ENCODE peak calls at places on chromosome X, in seven cellular contexts. R, G, C, H, J, Z and U are unnamed samples.

GRCh38 chrX:22249371-22249770 is 23.3 kb upstream of the CBLL2 start:
- DNase-seq in R (no peak), G (no peak), C (no peak), H (no peak), J (no peak), Z (no peak), U (no peak)

GRCh38 chrX:65034641-65035450 is 58.6 kb upstream of the ZC4H2 start:
- DNase-seq in R (peak; percentile 90), G (peak; percentile 11), C (peak; percentile 68), H (no peak), J (peak; percentile 79), Z (peak; percentile 47), U (peak; percentile 71)

GRCh38 chrX:53481093-53481492 is 46.9 kb upstream of the HSD17B10 start:
- DNase-seq in R (no peak), G (no peak), C (no peak), H (no peak), J (peak; percentile 26), Z (no peak), U (no peak)

GRCh38 chrX:108914791-108915190 is 178.4 kb upstream of the IRS4 start:
- DNase-seq in R (no peak), G (no peak), C (no peak), H (no peak), J (no peak), Z (no peak), U (no peak)

GRCh38 chrX:20143111-20143510 is 1.5 kb upstream of the EIF1AX start:
- DNase-seq in R (no peak), G (no peak), C (no peak), H (no peak), J (no peak), Z (no peak), U (no peak)

GRCh38 chrX:49237060-49237459 is 1.8 kb downstream of the CCDC22 start:
- DNase-seq in R (no peak), G (no peak), C (no peak), H (no peak), J (no peak), Z (no peak), U (no peak)

GRCh38 chrX:116417968-116418367 is 18.4 kb upstream of the SLC6A14 start:
- DNase-seq in R (no peak), G (no peak), C (no peak), H (no peak), J (no peak), Z (no peak), U (no peak)

GRCh38 chrX:131588995-131589394 is 45.1 kb downstream of the OR13H1 start:
- DNase-seq in R (no peak), G (no peak), C (no peak), H (no peak), J (no peak), Z (no peak), U (no peak)

GRCh38 chrX:118807151-118808017 is 16.2 kb upstream of the ZCCHC12 start:
- DNase-seq in R (no peak), G (peak; percentile 4), C (peak; percentile 52), H (peak; percentile 15), J (peak; percentile 35), Z (peak; percentile 15), U (peak; percentile 34)

GRCh38 chrX:108353452-108353851 is 84.8 kb downstream of the COL4A6 start:
- DNase-seq in R (no peak), G (no peak), C (no peak), H (no peak), J (no peak), Z (no peak), U (no peak)

GRCh38 chrX:115226929-115227328 is 7.0 kb downstream of the LRCH2 start:
- DNase-seq in R (no peak), G (no peak), C (peak; percentile 28), H (no peak), J (no peak), Z (peak; percentile 34), U (no peak)

GRCh38 chrX:38577738-38578137 is 16.4 kb downstream of the TSPAN7 start:
- DNase-seq in R (no peak), G (no peak), C (no peak), H (no peak), J (no peak), Z (no peak), U (no peak)

GRCh38 chrX:120287513-120288112 is 23.6 kb downstream of the TMEM255A start:
- DNase-seq in R (no peak), G (no peak), C (no peak), H (peak; percentile 39), J (no peak), Z (no peak), U (no peak)

GRCh38 chrX:35380808-35381700 is 417.1 kb upstream of the MAGEB16 start:
- DNase-seq in R (no peak), G (no peak), C (peak; percentile 20), H (peak; percentile 23), J (no peak), Z (no peak), U (no peak)

GRCh38 chrX:115112411-115112810 is 76.8 kb upstream of the RBMXL3 start:
- DNase-seq in R (no peak), G (no peak), C (peak; percentile 8), H (no peak), J (no peak), Z (no peak), U (no peak)

GRCh38 chrX:40015693-40016092 is 82.1 kb downstream of the BCOR start:
- DNase-seq in R (no peak), G (no peak), C (no peak), H (no peak), J (no peak), Z (no peak), U (no peak)

GRCh38 chrX:45852884-45853283 is 652.2 kb upstream of the DIPK2B start:
- DNase-seq in R (no peak), G (no peak), C (no peak), H (no peak), J (no peak), Z (no peak), U (no peak)

GRCh38 chrX:30576881-30577280 is 685 bp downstream of the TASL start:
- DNase-seq in R (no peak), G (no peak), C (no peak), H (no peak), J (no peak), Z (no peak), U (no peak)

GRCh38 chrX:30573125-30573524 is 4.4 kb downstream of the TASL start:
- DNase-seq in R (no peak), G (no peak), C (no peak), H (no peak), J (no peak), Z (no peak), U (no peak)

GRCh38 chrX:30570505-30570904 is 7.1 kb downstream of the TASL start:
- DNase-seq in R (no peak), G (no peak), C (peak; percentile 26), H (no peak), J (no peak), Z (peak; percentile 2), U (no peak)

GRCh38 chrX:30572004-30572403 is 5.6 kb downstream of the TASL start:
- DNase-seq in R (no peak), G (no peak), C (no peak), H (peak; percentile 51), J (no peak), Z (no peak), U (no peak)

GRCh38 chrX:30572678-30573077 is 4.9 kb downstream of the TASL start:
- DNase-seq in R (no peak), G (no peak), C (no peak), H (no peak), J (no peak), Z (no peak), U (no peak)
- H3K27ac ChIP-seq in R (no peak overlapping the region), G (no peak overlapping the region), C (no peak overlapping the region), H (peak overlapping the region; percentile 65), J (no peak overlapping the region), Z (no peak overlapping the region), U (no peak overlapping the region)

DNA sequence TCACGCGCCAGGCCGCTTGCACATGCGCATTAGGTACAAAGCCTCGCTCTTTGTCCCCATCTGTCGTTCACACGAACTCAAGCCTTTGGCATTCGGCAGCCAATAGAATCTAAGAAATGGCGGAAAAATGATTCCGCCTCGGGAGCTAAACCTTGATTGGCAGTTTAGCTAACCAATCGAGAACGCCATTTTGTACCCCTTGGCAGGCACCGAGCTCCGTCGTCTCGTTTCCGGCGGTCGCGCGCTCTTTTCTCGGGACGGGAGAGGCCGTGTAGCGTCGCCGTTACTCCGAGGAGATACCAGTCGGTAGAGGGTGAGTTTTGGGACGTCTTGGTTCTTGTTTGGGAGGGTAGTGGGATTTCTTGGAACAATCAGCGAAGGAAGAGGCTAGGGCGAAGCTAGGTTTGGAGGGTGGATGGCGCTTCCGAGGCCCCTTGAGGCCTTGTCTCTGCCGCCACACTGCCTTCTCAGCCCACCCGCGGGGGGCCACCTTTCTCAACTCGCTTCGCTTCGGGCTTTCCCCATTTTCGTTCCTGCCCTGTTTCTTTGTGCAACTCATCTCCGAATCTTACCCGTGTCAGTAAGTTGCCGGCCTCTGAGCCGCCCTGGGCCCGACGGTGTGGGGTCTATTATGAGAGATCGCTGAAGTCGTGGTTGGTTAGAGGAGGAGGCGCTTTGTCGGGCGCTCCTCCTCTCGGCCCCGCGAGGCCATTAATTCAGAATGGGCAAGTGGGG is at the start of gene NONO:
- DNase-seq in R (peak; percentile 94), G (peak; percentile 87), C (peak; percentile 99), H (peak; percentile 90), J (peak; percentile 83), Z (peak; percentile 98), U (peak; percentile 79)
- TF ChIP-seq POLR2A in R (peak; percentile 80), G (peak; percentile 74), C (peak; percentile 89), H (peak; percentile 88), J (no peak), Z (no peak), U (peak; percentile 65)

DNA sequence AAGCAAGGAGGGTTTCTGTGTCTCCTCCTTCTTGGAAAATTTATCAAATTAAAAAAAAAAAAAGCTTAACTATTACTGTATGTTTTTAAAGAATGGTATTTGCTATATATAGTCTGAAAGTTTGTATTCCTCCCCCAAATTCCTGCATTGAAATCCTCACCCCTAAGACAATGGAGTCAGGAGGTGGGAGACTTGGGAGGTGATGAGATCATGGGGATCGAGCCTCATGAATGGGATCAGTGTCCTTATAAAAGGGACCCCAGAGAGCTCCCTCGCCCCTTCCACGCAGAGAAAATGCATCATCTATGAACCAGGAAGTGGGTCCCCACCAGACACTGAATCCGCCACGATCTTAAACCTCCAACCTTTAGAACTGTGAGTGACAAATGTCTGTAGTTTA is 50.1 kb downstream of the DHRSX start:
- DNase-seq in R (no peak), G (no peak), C (no peak), H (no peak), J (no peak), Z (no peak), U (no peak)
- H3K9me3 ChIP-seq in R (no peaks in the 10 kb centered on the region), G (no peaks in the 10 kb centered on the region), C (no peaks in the 10 kb centered on the region), H (peaks cover 3% of the 10 kb centered on the region), J (no peaks in the 10 kb centered on the region), Z (no peaks in the 10 kb centered on the region), U (no peaks in the 10 kb centered on the region)

GRCh38 chrX:42098897-42099296 is 175.5 kb upstream of the CASK start:
- DNase-seq in R (no peak), G (no peak), C (no peak), H (no peak), J (no peak), Z (no peak), U (no peak)

GRCh38 chrX:42094208-42094607 is 170.9 kb upstream of the CASK start:
- DNase-seq in R (no peak), G (no peak), C (peak; percentile 7), H (no peak), J (no peak), Z (no peak), U (no peak)

GRCh38 chrX:42097491-42097890 is 174.1 kb upstream of the CASK start:
- DNase-seq in R (no peak), G (no peak), C (no peak), H (no peak), J (no peak), Z (no peak), U (no peak)

GRCh38 chrX:42093756-42094155 is 170.4 kb upstream of the CASK start:
- DNase-seq in R (no peak), G (no peak), C (peak; percentile 40), H (peak; percentile 43), J (no peak), Z (no peak), U (no peak)

GRCh38 chrX:42096262-42096939 is 173.0 kb upstream of the CASK start:
- DNase-seq in R (no peak), G (no peak), C (peak; percentile 96), H (no peak), J (peak; percentile 46), Z (peak; percentile 2), U (no peak)
- H3K27ac ChIP-seq in R (no peak overlapping the region), G (no peak overlapping the region), C (peak overlapping the region; percentile 92), H (no peak overlapping the region), J (peak overlapping the region; percentile 29), Z (no peak overlapping the region), U (no peak overlapping the region)